ENCODE peak calls at places on chromosomes 12 and 14, in seven cellular contexts. D is hepatocyte, Y is Peyer's patch, I is lower leg skin, F is WERI-Rb-1, Z is choroid plexus epithelial cell, B is left ventricle myocardium inferior. W is an unnamed sample.

GRCh38 chr12:122687091-122687490 is 16.1 kb downstream of the HCAR2 start:
- DNase-seq in Z (peak; percentile 69), D (peak; percentile 74), F (no peak), B (no peak), I (no peak), Y (peak; percentile 52), W (no peak)

GRCh38 chr12:120225200-120225558 is 24.3 kb upstream of the RPLP0 start:
- DNase-seq in D (peak; percentile 70), B (no peak), Y (no peak), Z (no peak), I (no peak), F (peak; percentile 64), W (no peak)

GRCh38 chr12:34016361-34016760 is 5.9 kb upstream of the ALG10 start:
- DNase-seq in I (no peak), Z (no peak), Y (no peak), F (no peak), B (no peak), D (no peak), W (no peak)

GRCh38 chr14:53880761-53881160 is 75.9 kb downstream of the BMP4 start:
- DNase-seq in D (no peak), Y (no peak), F (no peak), I (no peak), Z (no peak), B (no peak), W (no peak)

GRCh38 chr14:87869619-87870583 is 123.1 kb downstream of the GALC start:
- DNase-seq in B (no peak), I (no peak), Y (no peak), Z (peak; percentile 14), D (peak; percentile 23), F (no peak), W (no peak)

GRCh38 chr12:32586390-32586789 is 92.7 kb upstream of the DNM1L start:
- DNase-seq in B (no peak), D (no peak), Y (no peak), Z (peak; percentile 62), F (no peak), I (no peak), W (no peak)

GRCh38 chr12:38332814-38333213 is 16.2 kb downstream of the ALG10B start:
- DNase-seq in Z (no peak), D (no peak), I (no peak), B (no peak), F (no peak), Y (no peak), W (no peak)

GRCh38 chr12:3342051-3342450 is 149.0 kb upstream of the PRMT8 start:
- DNase-seq in Z (peak; percentile 46), I (no peak), B (peak; percentile 41), F (peak; percentile 93), D (peak; percentile 81), Y (no peak), W (no peak)

GRCh38 chr12:110304061-110304551 is 23.1 kb downstream of the ATP2A2 start:
- DNase-seq in Y (no peak), F (no peak), Z (peak; percentile 76), I (no peak), D (no peak), B (no peak), W (no peak)

GRCh38 chr12:50102186-50102585 is 1.6 kb upstream of the GPD1 start:
- DNase-seq in Y (no peak), Z (no peak), B (no peak), D (no peak), F (no peak), I (no peak), W (no peak)

GRCh38 chr12:81143057-81143456 is 65.2 kb downstream of the ACSS3 start:
- DNase-seq in Z (no peak), Y (no peak), I (no peak), F (no peak), B (no peak), D (peak; percentile 40), W (no peak)

GRCh38 chr12:101604132-101604531 is 9.4 kb downstream of the MYBPC1 start:
- DNase-seq in Y (no peak), I (no peak), D (no peak), B (no peak), F (no peak), Z (peak; percentile 20), W (no peak)

GRCh38 chr14:55418411-55418810 is 6.8 kb upstream of the ATG14 start:
- DNase-seq in Z (peak; percentile 13), D (no peak), B (no peak), I (no peak), F (no peak), Y (no peak), W (no peak)

GRCh38 chr14:88790501-88791251 is 2.1 kb downstream of the EML5 start:
- DNase-seq in D (no peak), I (no peak), Z (no peak), F (no peak), Y (no peak), B (no peak), W (no peak)

GRCh38 chr14:99596071-99596627 is 7.9 kb downstream of the CCDC85C start:
- DNase-seq in Y (no peak), D (no peak), Z (no peak), B (no peak), F (no peak), I (no peak), W (no peak)

DNA sequence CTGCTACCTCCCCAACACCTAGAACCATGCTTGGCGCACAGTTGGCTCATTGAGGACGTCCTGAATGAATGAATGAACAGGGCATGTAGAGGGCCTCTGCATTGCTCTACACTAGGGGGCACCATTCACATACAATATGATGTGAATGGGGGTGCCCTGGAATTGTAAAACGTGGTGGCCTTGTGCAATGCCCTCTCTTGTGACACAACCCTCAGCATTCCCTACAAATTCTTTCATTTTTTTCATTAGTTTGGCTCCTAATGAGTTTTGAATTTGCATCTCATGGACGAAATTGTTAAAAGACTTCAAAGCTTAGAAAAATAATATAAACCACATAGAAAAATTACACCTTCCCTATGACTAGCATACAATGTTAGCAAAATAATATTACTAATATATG is 2.3 kb upstream of the DIO2 start:
- DNase-seq in Y (peak; percentile 47), D (peak; percentile 61), B (no peak), F (peak; percentile 62), Z (peak; percentile 88), I (no peak), W (no peak)
- TF ChIP-seq CTCF in Y (no peak), D (peak; percentile 33), B (peak; percentile 34), F (peak; percentile 82), Z (peak; percentile 90), I (no peak), W (peak; percentile 51)

GRCh38 chr12:115398311-115398781 is 714.4 kb upstream of the TBX3 start:
- DNase-seq in I (no peak), B (no peak), F (peak; percentile 44), D (peak; percentile 65), Z (no peak), Y (peak; percentile 50), W (no peak)
- TF ChIP-seq CTCF in I (no peak), B (peak; percentile 33), F (peak; percentile 28), D (peak; percentile 50), Z (peak; percentile 2), Y (no peak), W (no peak)

DNA sequence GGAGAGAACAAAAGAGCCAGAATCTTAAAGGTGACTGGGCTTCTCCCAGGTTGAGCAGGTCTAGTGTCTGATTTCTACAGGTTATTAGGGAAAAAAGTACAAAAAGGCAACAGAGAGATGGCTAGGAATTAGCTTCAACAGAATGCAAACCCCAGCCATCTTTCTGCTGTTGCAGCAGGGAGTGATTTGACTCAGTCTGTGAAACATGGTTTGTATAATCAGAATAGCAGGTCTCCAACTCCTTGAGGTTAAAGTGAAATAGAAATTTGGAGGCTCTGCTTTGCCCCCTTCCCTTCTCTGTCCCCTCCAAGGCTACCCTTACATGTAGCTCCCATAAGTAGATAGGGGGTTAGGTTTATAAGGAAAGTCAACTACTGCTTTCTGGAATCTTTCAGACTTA is 105.8 kb downstream of the AKAP6 start:
- DNase-seq in F (no peak), D (no peak), Z (no peak), I (no peak), B (no peak), Y (no peak), W (no peak)
- TF ChIP-seq CTCF in F (no peak), D (no peak), Z (no peak), I (no peak), B (no peak), Y (no peak), W (no peak)

GRCh38 chr12:127450822-127451221 is 816.1 kb upstream of the TMEM132C start:
- DNase-seq in Y (no peak), F (no peak), Z (no peak), I (no peak), B (no peak), D (no peak), W (no peak)
- TF ChIP-seq CTCF in Y (no peak), F (no peak), Z (no peak), I (no peak), B (no peak), D (no peak), W (peak; percentile 32)

GRCh38 chr14:36513012-36513420 is 7.0 kb downstream of the NKX2-1 start:
- DNase-seq in I (no peak), D (no peak), F (no peak), Y (no peak), B (no peak), Z (no peak), W (no peak)
- TF ChIP-seq CTCF in I (no peak), D (no peak), F (no peak), Y (no peak), B (no peak), Z (no peak), W (no peak)

GRCh38 chr12:132460571-132460970 is 29.4 kb upstream of the FBRSL1 start:
- DNase-seq in I (no peak), Y (no peak), F (peak; percentile 58), B (no peak), D (no peak), Z (peak; percentile 5), W (no peak)
- TF ChIP-seq CTCF in I (no peak), Y (no peak), F (peak; percentile 60), B (no peak), D (peak; percentile 13), Z (peak; percentile 46), W (peak; percentile 65)

W was measured in type B pancreatic cell.